ENCODE peak calls at places on chromosomes 3 and 15, in four cellular contexts. L, Y, K and Q are unnamed samples.

GRCh38 chr3:194573680-194574437 is 59.4 kb downstream of the TMEM44 start:
- DNase-seq in L (no peak), Y (peak), K (no peak), Q (peak)

GRCh38 chr15:79364571-79365240 is 53.8 kb downstream of the TMED3 start:
- DNase-seq in L (no peak), Y (no peak), K (no peak), Q (no peak)

GRCh38 chr3:135218304-135218703 is 423.2 kb downstream of the EPHB1 start:
- DNase-seq in L (no peak), Y (no peak), K (no peak), Q (no peak)

GRCh38 chr3:42009456-42009855 is 47.6 kb upstream of the ULK4 start:
- DNase-seq in L (no peak), Y (no peak), K (no peak), Q (no peak)

GRCh38 chr3:33035596-33035995 is 61.4 kb downstream of the GLB1 start:
- DNase-seq in L (no peak), Y (no peak), K (no peak), Q (no peak)

GRCh38 chr3:196624008-196624790 is 15.3 kb upstream of the NRROS start:
- DNase-seq in L (no peak), Y (no peak), K (no peak), Q (no peak)

GRCh38 chr3:72756900-72757299 is 91.3 kb downstream of the SHQ1 start:
- DNase-seq in L (no peak), Y (no peak), K (peak), Q (no peak)

GRCh38 chr3:162192340-162193004 is 695.9 kb downstream of the OTOL1 start:
- DNase-seq in L (no peak), Y (no peak), K (no peak), Q (no peak)

GRCh38 chr3:76561494-76562242 is 478.2 kb upstream of the ROBO2 start:
- DNase-seq in L (no peak), Y (no peak), K (no peak), Q (no peak)

GRCh38 chr15:88756926-88757325 is 46.3 kb upstream of the ACAN start:
- DNase-seq in L (no peak), Y (no peak), K (no peak), Q (no peak)

GRCh38 chr3:113607219-113607596 is 74.9 kb downstream of the SIDT1 start:
- DNase-seq in L (no peak), Y (no peak), K (no peak), Q (no peak)

GRCh38 chr3:196788509-196788908 is 48.9 kb downstream of the PAK2 start:
- DNase-seq in L (no peak), Y (no peak), K (no peak), Q (no peak)

GRCh38 chr15:26235148-26235769 is 372.1 kb upstream of the ATP10A start:
- DNase-seq in L (no peak), Y (no peak), K (no peak), Q (no peak)

GRCh38 chr3:2098398-2099027 is at the start of gene CNTN4:
- DNase-seq in L (no peak), Y (peak), K (no peak), Q (peak)

GRCh38 chr3:156687023-156687422 is 12.6 kb downstream of the TIPARP start:
- DNase-seq in L (no peak), Y (no peak), K (no peak), Q (no peak)

GRCh38 chr15:45148076-45149059 is 18.6 kb downstream of the DUOX1 start:
- DNase-seq in L (no peak), Y (no peak), K (no peak), Q (no peak)

GRCh38 chr15:95715116-95715888 is 615.2 kb upstream of the NR2F2 start:
- DNase-seq in L (no peak), Y (no peak), K (no peak), Q (no peak)

GRCh38 chr15:94674251-94674650 is 442.9 kb downstream of the MCTP2 start:
- DNase-seq in L (no peak), Y (peak), K (no peak), Q (no peak)

GRCh38 chr3:99865321-99865720 is 47.7 kb downstream of the CMSS1 start:
- DNase-seq in L (no peak), Y (no peak), K (no peak), Q (no peak)

GRCh38 chr3:135134717-135135116 is 339.7 kb downstream of the EPHB1 start:
- DNase-seq in L (no peak), Y (no peak), K (no peak), Q (no peak)

GRCh38 chr3:173027429-173027828 is 113.6 kb downstream of the SPATA16 start:
- DNase-seq in L (no peak), Y (no peak), K (no peak), Q (no peak)